ENCODE peak calls at places on chromosomes 3 and 15, in seven cellular contexts. E is fibroblast of lung, Z is lower lobe of right lung, X is esophagus muscularis mucosa, O is spleen, C is adrenal gland, Q is right lobe of liver. S is an unnamed sample.

GRCh38 chr3:53821631-53822068 is 24.6 kb downstream of the CHDH start:
- DNase-seq in E (peak; percentile 24), Z (no peak), X (no peak), O (no peak), C (peak; percentile 91), Q (peak; percentile 37), S (no peak)

GRCh38 chr3:38989932-38990510 is 61.7 kb downstream of the SCN11A start:
- DNase-seq in E (no peak), Z (no peak), X (no peak), O (no peak), C (no peak), Q (no peak), S (no peak)

GRCh38 chr3:126982522-126983175 is at the start of gene PLXNA1:
- DNase-seq in E (peak; percentile 73), Z (peak; percentile 87), X (no peak), O (peak; percentile 97), C (peak; percentile 83), Q (peak; percentile 77), S (peak; percentile 81)

GRCh38 chr15:48297668-48298067 is 33.6 kb upstream of the DUT start:
- DNase-seq in E (no peak), Z (no peak), X (no peak), O (no peak), C (no peak), Q (no peak), S (no peak)

GRCh38 chr15:95624616-95625361 is 705.7 kb upstream of the NR2F2 start:
- DNase-seq in E (peak; percentile 17), Z (no peak), X (no peak), O (no peak), C (no peak), Q (no peak), S (no peak)

GRCh38 chr15:74817370-74817737 is 4.7 kb downstream of the LMAN1L start:
- DNase-seq in E (peak; percentile 14), Z (no peak), X (no peak), O (no peak), C (peak; percentile 93), Q (no peak), S (peak; percentile 64)

GRCh38 chr3:126338796-126339241 is 18.4 kb downstream of the KLF15 start:
- DNase-seq in E (no peak), Z (peak; percentile 39), X (no peak), O (peak; percentile 65), C (peak; percentile 62), Q (peak; percentile 52), S (peak; percentile 20)

GRCh38 chr15:89554247-89554646 is 21.0 kb upstream of the TICRR start:
- DNase-seq in E (no peak), Z (no peak), X (no peak), O (no peak), C (no peak), Q (no peak), S (no peak)

GRCh38 chr3:13332740-13333139 is 87.4 kb downstream of the NUP210 start:
- DNase-seq in E (no peak), Z (no peak), X (no peak), O (no peak), C (no peak), Q (no peak), S (no peak)

GRCh38 chr3:165382672-165383071 is 186.5 kb upstream of the SLITRK3 start:
- DNase-seq in E (no peak), Z (no peak), X (no peak), O (no peak), C (no peak), Q (no peak), S (no peak)

GRCh38 chr3:126013742-126014141 is 44.8 kb downstream of the ROPN1B start:
- DNase-seq in E (peak; percentile 23), Z (no peak), X (peak; percentile 91), O (no peak), C (peak; percentile 46), Q (no peak), S (no peak)

GRCh38 chr3:188220988-188221818 is 67.2 kb downstream of the LPP start:
- DNase-seq in E (peak; percentile 62), Z (no peak), X (peak; percentile 96), O (no peak), C (peak; percentile 83), Q (no peak), S (no peak)

GRCh38 chr3:108006077-108006675 is 84.7 kb downstream of the CD47 start:
- DNase-seq in E (peak; percentile 77), Z (peak; percentile 50), X (no peak), O (no peak), C (peak; percentile 75), Q (peak; percentile 57), S (peak; percentile 46)

GRCh38 chr3:126755866-126756265 is 51.8 kb downstream of the CHCHD6 start:
- DNase-seq in E (no peak), Z (no peak), X (no peak), O (no peak), C (no peak), Q (no peak), S (no peak)

GRCh38 chr15:61275901-61276300 is 46.8 kb upstream of the RORA start:
- DNase-seq in E (no peak), Z (no peak), X (no peak), O (no peak), C (no peak), Q (no peak), S (no peak)

GRCh38 chr15:81914734-81915234 is 131.0 kb downstream of the MEX3B start:
- DNase-seq in E (no peak), Z (no peak), X (no peak), O (peak; percentile 72), C (no peak), Q (peak; percentile 84), S (peak; percentile 63)

GRCh38 chr3:88307666-88308065 is 157.9 kb downstream of the C3orf38 start:
- DNase-seq in E (no peak), Z (no peak), X (no peak), O (no peak), C (no peak), Q (no peak), S (no peak)

GRCh38 chr3:140394488-140395133 is 283.3 kb upstream of the TRIM42 start:
- DNase-seq in E (peak; percentile 40), Z (no peak), X (peak; percentile 10), O (no peak), C (no peak), Q (no peak), S (no peak)

DNA sequence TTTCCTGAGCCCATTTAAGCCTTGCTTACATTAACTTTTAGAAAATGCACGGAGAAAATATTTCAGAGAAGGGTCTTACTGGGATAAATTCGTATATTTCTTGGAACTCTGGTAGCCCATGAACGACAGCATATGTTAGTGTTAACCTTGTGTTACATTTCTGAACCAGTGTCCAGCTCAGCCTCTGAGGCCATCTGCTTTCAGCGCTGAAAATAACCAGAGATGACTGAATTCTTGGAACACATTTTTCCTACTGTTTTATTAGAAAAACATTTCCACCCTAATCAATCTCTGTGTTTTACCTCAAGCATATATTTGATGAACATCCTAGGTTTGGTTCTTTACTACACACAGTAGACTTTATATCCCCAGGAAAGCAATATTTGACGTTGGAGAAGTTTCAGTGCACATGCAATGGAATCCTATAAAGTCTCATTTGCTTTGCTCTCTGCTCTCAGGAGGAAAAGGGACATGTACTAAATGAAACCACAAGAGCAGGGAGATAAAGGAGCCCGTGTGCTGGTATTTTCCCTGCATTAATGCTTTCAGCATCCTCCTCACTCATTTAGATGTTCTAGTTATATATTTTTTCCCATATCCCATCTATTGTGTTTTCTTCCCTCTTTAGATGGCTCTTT is 151.8 kb upstream of the KCNMB2 start:
- DNase-seq in E (peak; percentile 30), Z (no peak), X (no peak), O (no peak), C (no peak), Q (no peak), S (no peak)
- TF ChIP-seq CTCF in E (no peak), Z (no peak), X (no peak), O (no peak), C (no peak), Q (no peak), S (peak; percentile 15)

GRCh38 chr3:175865724-175866123 is 1006.6 kb downstream of the NAALADL2 start:
- DNase-seq in E (no peak), Z (no peak), X (no peak), O (no peak), C (no peak), Q (no peak), S (no peak)
- H3K4me3 ChIP-seq in E (no peak overlapping the region), Z (no peak overlapping the region), X (no peak overlapping the region), O (no peak overlapping the region), C (no peak overlapping the region), Q (no peak overlapping the region), S (no peak overlapping the region)

DNA sequence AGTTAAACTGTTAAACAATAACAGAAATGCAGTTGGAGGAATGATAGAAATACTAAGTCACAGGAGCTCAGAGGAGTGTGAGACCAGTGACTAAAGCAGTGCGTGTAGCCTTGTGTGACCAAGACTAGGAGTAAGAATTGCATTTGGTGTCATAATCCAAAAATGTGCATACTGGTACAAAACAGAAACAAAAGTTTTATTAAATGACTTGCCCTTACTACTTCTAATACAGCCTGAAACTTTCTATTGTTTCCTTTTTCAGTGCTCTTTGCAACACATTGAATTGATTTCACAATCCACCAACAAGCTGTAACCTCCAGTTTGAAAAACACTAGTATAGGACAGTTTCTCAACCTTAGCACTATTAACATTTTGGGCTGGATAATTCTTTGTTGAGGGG is 17.1 kb downstream of the SNX1 start:
- DNase-seq in E (no peak), Z (no peak), X (no peak), O (no peak), C (no peak), Q (no peak), S (no peak)
- H3K27ac ChIP-seq in E (no peak overlapping the region), Z (no peak overlapping the region), X (no peak overlapping the region), O (peak overlapping the region; percentile 76), C (no peak overlapping the region), Q (no peak overlapping the region), S (peak overlapping the region; percentile 29)

GRCh38 chr15:28098766-28099554 is at the start of gene OCA2:
- DNase-seq in E (peak; percentile 50), Z (peak; percentile 79), X (no peak), O (peak; percentile 81), C (peak; percentile 56), Q (no peak), S (peak; percentile 53)
- TF ChIP-seq CTCF in E (peak; percentile 9), Z (peak; percentile 29), X (no peak), O (no peak), C (no peak), Q (no peak), S (peak; percentile 14)

GRCh38 chr15:84813435-84813834 is 3.7 kb upstream of the ALPK3 start:
- DNase-seq in E (no peak), Z (no peak), X (no peak), O (no peak), C (no peak), Q (no peak), S (no peak)
- H3K4me3 ChIP-seq in E (no peak overlapping the region), Z (no peak overlapping the region), X (no peak overlapping the region), O (no peak overlapping the region), C (no peak overlapping the region), Q (no peak overlapping the region), S (no peak overlapping the region)

S was measured in left ventricle myocardium inferior.